ENCODE peak calls at places on chromosomes 2 and 18, in six cellular contexts. I is tibial nerve, F is transverse colon, O is stomach, U is sigmoid colon, L is K562. E is an unnamed sample.

GRCh38 chr2:69547984-69548715 is 95.4 kb downstream of the AAK1 start:
- DNase-seq in O (no peak), L (no peak), F (no peak), I (no peak), U (no peak), E (no peak)

GRCh38 chr18:24837065-24837464 is 376.6 kb downstream of the HRH4 start:
- DNase-seq in O (no peak), L (no peak), I (no peak), U (no peak), F (no peak), E (no peak)

GRCh38 chr2:67559156-67559555 is 162.0 kb downstream of the ETAA1 start:
- DNase-seq in F (no peak), U (no peak), I (no peak), O (no peak), L (no peak), E (no peak)

GRCh38 chr18:57585421-57585820 is 1.1 kb downstream of the FECH start:
- DNase-seq in U (no peak), F (no peak), L (peak; percentile 26), I (no peak), O (no peak), E (no peak)

GRCh38 chr2:86298411-86299390 is 38.7 kb downstream of the REEP1 start:
- DNase-seq in L (no peak), O (no peak), I (no peak), F (no peak), U (no peak), E (no peak)

GRCh38 chr2:119305497-119306195 is 61.0 kb downstream of the C2orf76 start:
- DNase-seq in O (no peak), F (no peak), L (no peak), I (no peak), U (no peak), E (no peak)

GRCh38 chr2:128310094-128310716 is 8.5 kb downstream of the HS6ST1 start:
- DNase-seq in U (no peak), I (peak; percentile 8), F (no peak), L (no peak), O (no peak), E (peak; percentile 11)

GRCh38 chr2:113138428-113139322 is 11.3 kb downstream of the IL1RN start:
- DNase-seq in U (no peak), F (no peak), I (no peak), L (peak; percentile 83), O (peak; percentile 50), E (peak; percentile 38)

GRCh38 chr2:109355192-109355843 is 226.3 kb downstream of the SH3RF3 start:
- DNase-seq in O (peak; percentile 9), F (no peak), I (no peak), U (no peak), L (no peak), E (no peak)

DNA sequence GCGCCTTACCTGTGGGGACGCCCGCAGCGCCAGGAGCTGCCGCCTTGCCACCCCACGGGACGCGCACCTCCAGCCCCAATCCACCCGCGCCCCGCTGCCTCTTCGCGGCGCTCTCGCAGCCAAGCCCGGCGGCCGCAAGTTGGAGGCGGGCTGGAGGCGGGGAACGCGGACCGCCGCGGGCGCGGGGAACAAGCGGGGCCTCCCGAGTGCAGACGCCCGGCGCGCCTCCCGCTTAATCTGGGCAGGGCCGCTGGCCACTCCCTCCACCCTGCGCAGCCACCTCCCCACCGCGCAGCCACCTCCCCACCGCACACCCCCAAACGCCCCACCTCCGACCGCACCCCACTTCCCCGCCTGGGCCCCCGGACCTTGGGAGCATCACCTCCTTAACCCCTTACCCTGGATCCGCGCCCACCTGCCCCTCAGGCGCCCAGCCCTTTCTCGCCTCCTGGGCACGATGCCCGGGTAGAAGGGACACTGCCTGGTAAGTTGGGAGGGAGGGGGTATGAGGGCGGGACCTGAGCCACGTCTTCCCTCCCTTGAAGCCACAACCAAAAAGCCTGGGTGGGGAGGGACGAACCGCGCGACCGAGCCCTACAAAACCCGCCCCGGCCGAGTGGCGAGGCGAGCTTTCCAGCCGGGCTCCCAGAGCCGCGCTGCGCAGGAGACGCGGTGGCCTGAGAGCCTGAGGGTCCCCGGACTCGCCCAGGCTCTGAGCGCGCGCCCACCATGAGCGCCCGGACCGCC is at the start of the genes COL4A3 and COL4A4:
- DNase-seq in I (no peak), L (no peak), O (peak; percentile 58), U (peak; percentile 67), F (peak; percentile 60), E (peak; percentile 77)
- H3K27me3 ChIP-seq in I (peaks cover 53% of the 10 kb centered on the region), L (no peaks in the 10 kb centered on the region), O (peaks cover 22% of the 10 kb centered on the region), U (peaks cover 20% of the 10 kb centered on the region), F (peaks cover 60% of the 10 kb centered on the region), E (peaks cover 6% of the 10 kb centered on the region)

GRCh38 chr2:138215958-138216357 is 251.7 kb downstream of the HNMT start:
- DNase-seq in I (no peak), U (no peak), L (no peak), O (no peak), F (no peak), E (no peak)
- TF ChIP-seq EP300 in I (no peak), U (no peak), L (no peak), O (no peak), F (no peak), E (no peak)

GRCh38 chr2:240157147-240157470 is 16.7 kb upstream of the OTOS start:
- DNase-seq in U (peak; percentile 13), O (no peak), I (no peak), L (no peak), F (no peak), E (no peak)
- H3K27me3 ChIP-seq in U (no peaks in the 10 kb centered on the region), O (no peaks in the 10 kb centered on the region), I (peaks cover 6% of the 10 kb centered on the region), L (no peaks in the 10 kb centered on the region), F (no peaks in the 10 kb centered on the region), E (no peaks in the 10 kb centered on the region)

GRCh38 chr2:133369896-133370295 is 198.4 kb downstream of the NCKAP5 start:
- DNase-seq in I (no peak), U (no peak), O (no peak), F (no peak), L (no peak), E (no peak)
- TF ChIP-seq EP300 in I (no peak), U (no peak), O (no peak), F (no peak), L (no peak), E (no peak)

GRCh38 chr2:218999881-219000568 is 6.8 kb upstream of the CRYBA2 start:
- DNase-seq in O (no peak), I (no peak), F (no peak), L (no peak), U (no peak), E (no peak)

GRCh38 chr2:219000569-219000960 is 7.3 kb upstream of the CRYBA2 start:
- DNase-seq in O (peak; percentile 61), I (no peak), L (no peak), U (no peak), F (no peak), E (no peak)

GRCh38 chr2:219001577-219002394 is 8.6 kb upstream of the CRYBA2 start:
- DNase-seq in U (no peak), I (no peak), L (peak; percentile 67), F (peak; percentile 91), O (peak; percentile 95), E (peak; percentile 92)

GRCh38 chr2:219002395-219003266 is 9.4 kb upstream of the CRYBA2 start:
- DNase-seq in F (peak; percentile 87), L (peak; percentile 74), I (no peak), U (no peak), O (peak; percentile 88), E (peak; percentile 93)

DNA sequence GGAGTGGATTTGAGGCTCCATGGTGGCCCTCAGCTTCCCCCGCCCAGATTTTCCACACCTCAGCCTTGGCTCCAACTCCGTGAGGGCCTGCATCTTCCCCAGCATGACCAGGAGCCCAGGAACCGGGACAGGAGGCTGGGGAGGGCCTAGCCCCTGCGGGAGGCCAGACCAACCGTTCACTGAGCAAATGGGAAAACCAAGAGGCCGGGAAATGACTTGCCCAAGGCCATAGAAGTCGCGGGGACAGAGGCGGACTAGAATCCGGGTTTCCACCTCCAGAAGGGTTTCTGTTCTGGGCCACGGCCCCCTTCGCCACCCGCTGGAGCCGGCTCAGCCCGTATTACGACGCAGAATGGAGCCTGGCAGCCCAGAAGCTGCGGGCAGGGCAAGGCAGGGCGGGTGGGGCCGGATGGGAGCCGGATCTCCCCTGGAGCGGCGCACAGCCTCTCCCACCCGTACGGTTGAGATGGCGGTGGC is 7.9 kb upstream of the CRYBA2 start:
- DNase-seq in L (no peak), I (no peak), F (no peak), U (no peak), O (no peak), E (no peak)
- H3K27me3 ChIP-seq in L (no peaks in the 10 kb centered on the region), I (peaks cover 92% of the 10 kb centered on the region), F (peaks cover 84% of the 10 kb centered on the region), U (peaks cover 75% of the 10 kb centered on the region), O (peaks cover 61% of the 10 kb centered on the region), E (peaks cover 37% of the 10 kb centered on the region)

E was measured in upper lobe of left lung.